ENCODE peak calls at places on chromosome 19, in eight cellular contexts. D is fibroblast of pulmonary artery, Z is heart right ventricle, Y is pancreas, T is lung, K is kidney epithelial cell, A is foreskin fibroblast, C is esophagus muscularis mucosa. L is an unnamed sample.

GRCh38 chr19:10260141-10260584 is 8.1 kb downstream of the MRPL4 start:
- DNase-seq in Y (no peak), T (peak; percentile 88), Z (no peak), D (no peak), A (no peak), K (no peak), C (no peak), L (no peak)

GRCh38 chr19:11279505-11280236 is 16.3 kb upstream of the TSPAN16 start:
- DNase-seq in Y (no peak), T (no peak), A (no peak), K (no peak), C (no peak), Z (no peak), D (peak; percentile 45), L (no peak)

GRCh38 chr19:2722541-2723344 is 1.6 kb upstream of the DIRAS1 start:
- DNase-seq in D (peak; percentile 82), T (no peak), A (peak; percentile 92), Z (peak; percentile 66), C (no peak), K (peak; percentile 45), Y (peak; percentile 63), L (no peak)

GRCh38 chr19:9952276-9952675 is 16.0 kb upstream of the OLFM2 start:
- DNase-seq in T (no peak), Y (no peak), Z (no peak), C (no peak), K (no peak), A (no peak), D (no peak), L (no peak)

GRCh38 chr19:38844093-38844686 is 5.6 kb downstream of the HNRNPL start:
- DNase-seq in C (no peak), Y (no peak), T (no peak), D (no peak), A (no peak), Z (no peak), K (no peak), L (no peak)

GRCh38 chr19:607301-608154 is 17.8 kb downstream of the HCN2 start:
- DNase-seq in C (no peak), D (no peak), T (no peak), K (no peak), A (no peak), Y (no peak), Z (no peak), L (no peak)

GRCh38 chr19:18420931-18421330 is 1.7 kb downstream of the SSBP4 start:
- DNase-seq in A (no peak), K (no peak), D (no peak), C (no peak), Y (no peak), T (no peak), Z (no peak), L (no peak)

GRCh38 chr19:4967738-4968461 is 1.0 kb upstream of the KDM4B start:
- DNase-seq in C (no peak), D (no peak), T (no peak), A (peak; percentile 60), Y (no peak), K (no peak), Z (no peak), L (no peak)

GRCh38 chr19:782195-783043 is 14.8 kb upstream of the PTBP1 start:
- DNase-seq in D (peak; percentile 76), A (peak; percentile 49), C (no peak), T (no peak), Z (no peak), K (no peak), Y (no peak), L (peak; percentile 83)

GRCh38 chr19:5150331-5150901 is 181.5 kb downstream of the KDM4B start:
- DNase-seq in T (no peak), K (no peak), C (no peak), Z (no peak), A (no peak), D (no peak), Y (peak; percentile 31), L (no peak)

GRCh38 chr19:51706296-51706695 is 13.2 kb downstream of the SPACA6 start:
- DNase-seq in T (no peak), K (no peak), C (no peak), A (no peak), Y (no peak), D (no peak), Z (no peak), L (no peak)

GRCh38 chr19:58044886-58045285 is 11.1 kb downstream of the ZSCAN1 start:
- DNase-seq in A (no peak), C (no peak), K (no peak), D (no peak), T (no peak), Y (no peak), Z (no peak), L (no peak)

GRCh38 chr19:43625918-43626579 is 6.6 kb upstream of the ZNF428 start:
- DNase-seq in Z (no peak), D (no peak), A (peak; percentile 25), T (no peak), K (no peak), Y (no peak), C (no peak), L (no peak)

GRCh38 chr19:17797397-17798201 is 2.7 kb downstream of the B3GNT3 start:
- DNase-seq in Z (no peak), T (no peak), K (no peak), C (no peak), D (no peak), Y (no peak), A (peak; percentile 78), L (peak; percentile 48)

GRCh38 chr19:3365447-3366103 is 808 bp upstream of the NFIC start:
- DNase-seq in T (no peak), A (peak; percentile 87), D (peak; percentile 71), K (no peak), Z (peak; percentile 74), C (no peak), Y (peak; percentile 75), L (no peak)

GRCh38 chr19:38726761-38727301 is 17.4 kb downstream of the CAPN12 start:
- DNase-seq in K (no peak), C (no peak), D (no peak), Y (no peak), Z (no peak), A (no peak), T (no peak), L (no peak)

GRCh38 chr19:1154731-1155351 is 19.2 kb downstream of the SBNO2 start:
- DNase-seq in Z (peak; percentile 82), K (no peak), A (peak; percentile 95), T (peak; percentile 93), C (no peak), Y (no peak), D (peak; percentile 95), L (no peak)

GRCh38 chr19:38710416-38710702 is 33.9 kb downstream of the CAPN12 start:
- DNase-seq in T (no peak), Y (no peak), K (no peak), D (no peak), Z (no peak), C (no peak), A (no peak), L (no peak)

GRCh38 chr19:46211201-46211881 is 18.2 kb upstream of the IGFL1 start:
- DNase-seq in Y (no peak), D (peak; percentile 46), T (peak; percentile 53), A (no peak), C (no peak), Z (no peak), K (no peak), L (peak; percentile 89)

GRCh38 chr19:31314849-31315620 is 34.2 kb downstream of the TSHZ3 start:
- DNase-seq in Y (no peak), D (no peak), C (no peak), A (peak; percentile 29), Z (no peak), T (no peak), K (no peak), L (no peak)
- TF ChIP-seq CTCF in Y (no peak), D (peak; percentile 23), C (peak; percentile 47), A (peak; percentile 32), Z (no peak), T (no peak), K (no peak), L (no peak)

GRCh38 chr19:20423381-20424207 is 142.0 kb downstream of the ZNF737 start:
- DNase-seq in C (no peak), T (peak; percentile 68), K (no peak), A (peak; percentile 74), D (peak; percentile 69), Y (peak; percentile 70), Z (peak; percentile 52), L (no peak)

GRCh38 chr19:20422616-20423205 is 142.9 kb downstream of the ZNF737 start:
- DNase-seq in K (no peak), T (no peak), D (peak; percentile 1), C (no peak), A (no peak), Y (no peak), Z (peak; percentile 4), L (no peak)

GRCh38 chr19:20422216-20422615 is 143.4 kb downstream of the ZNF737 start:
- DNase-seq in Z (no peak), D (no peak), C (no peak), T (no peak), K (no peak), Y (no peak), A (no peak), L (no peak)
- TF ChIP-seq CTCF in Z (no peak), D (no peak), C (no peak), T (no peak), K (no peak), Y (no peak), A (no peak), L (no peak)

DNA sequence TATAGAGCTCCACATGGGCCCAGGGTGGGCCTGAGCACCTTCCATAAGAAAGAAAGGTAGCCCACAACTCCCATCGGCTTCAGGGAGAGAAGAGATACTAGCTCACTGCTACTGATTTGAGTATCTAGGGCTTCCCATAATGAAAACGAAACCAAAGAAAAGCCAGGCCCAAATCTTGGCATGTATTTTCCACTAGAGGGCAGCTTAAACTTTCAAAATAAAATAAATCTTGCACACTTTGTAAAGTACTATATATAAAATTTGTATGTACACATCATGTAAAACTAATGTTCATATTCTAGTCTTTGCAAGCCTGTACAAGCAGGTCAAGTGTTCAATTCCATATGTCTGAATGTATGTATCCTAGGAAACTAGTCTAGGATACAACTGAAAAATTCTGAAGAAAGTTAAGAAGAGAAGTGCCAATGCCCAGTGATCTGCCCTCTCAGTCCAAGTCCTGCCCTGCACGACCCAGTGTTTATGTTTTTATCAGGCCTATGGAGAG is 475.9 kb downstream of the UQCRFS1 start:
- DNase-seq in A (peak; percentile 69), Y (no peak), Z (no peak), K (no peak), C (no peak), D (peak; percentile 60), T (no peak), L (no peak)
- TF ChIP-seq CTCF in A (peak; percentile 45), Y (peak; percentile 36), Z (peak; percentile 68), K (peak; percentile 55), C (peak; percentile 60), D (peak; percentile 58), T (peak; percentile 6), L (peak; percentile 18)

DNA sequence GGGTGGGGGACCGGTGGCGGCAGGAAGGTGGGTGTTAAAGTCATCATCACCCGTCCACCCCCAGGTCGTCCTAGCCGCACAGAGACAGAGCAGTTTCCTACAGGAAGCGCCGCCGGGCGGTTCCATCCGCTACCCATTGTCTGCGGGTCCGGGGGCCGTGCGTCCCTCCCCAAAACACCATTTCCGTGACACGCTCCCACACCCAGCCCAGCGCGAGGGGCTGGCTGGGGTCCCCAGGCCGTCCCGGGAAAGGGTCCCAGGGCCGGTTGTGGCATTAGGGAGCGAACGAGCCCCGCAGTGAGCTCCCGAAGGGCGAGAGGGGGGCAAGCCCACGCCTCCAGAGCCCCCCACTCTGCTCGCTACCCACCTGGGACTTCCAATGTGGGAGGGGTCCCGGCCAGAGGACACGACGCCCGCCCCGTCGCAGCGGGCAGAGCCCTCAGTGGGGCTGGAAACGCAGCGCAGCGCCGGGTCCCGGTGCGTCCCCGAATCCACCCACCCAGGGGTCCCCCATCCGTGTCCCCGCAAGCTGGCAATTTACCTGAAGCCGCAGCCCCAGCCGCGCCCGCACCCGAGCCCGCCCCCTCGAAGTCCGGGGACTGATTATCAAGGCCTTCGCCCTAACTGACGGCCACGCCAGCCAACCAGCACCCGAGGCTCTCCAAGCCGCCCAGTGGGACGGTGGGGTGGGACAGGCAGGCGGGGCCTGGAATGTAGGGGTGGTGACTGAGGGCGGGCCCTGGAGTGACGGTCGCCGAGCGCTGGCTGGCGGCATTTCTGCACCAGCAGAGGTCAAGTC is at the start of gene KANK3:
- DNase-seq in Z (peak; percentile 98), T (peak; percentile 98), D (peak; percentile 97), C (peak; percentile 97), Y (peak; percentile 93), K (peak; percentile 80), A (peak; percentile 98), L (peak; percentile 99)
- TF ChIP-seq CTCF in Z (peak; percentile 14), T (no peak), D (no peak), C (no peak), Y (no peak), K (no peak), A (no peak), L (no peak)

L was measured in Caco-2.